ENCODE peak calls at places on chromosomes 3 and 15, in five cellular contexts. G, W, Q, J and Y are unnamed samples. For H3K36me3, the result is how much of the 10 kb centered on the place peaks cover.

GRCh38 chr15:98914626-98915025 is 93.0 kb downstream of the PGPEP1L start:
- DNase-seq in G (no peak), W (no peak), Q (no peak), J (no peak), Y (no peak)

GRCh38 chr15:26848498-26848897 is 18.4 kb upstream of the GABRA5 start:
- DNase-seq in G (no peak), W (no peak), Q (no peak), J (no peak), Y (no peak)

GRCh38 chr3:165336786-165337185 is 140.6 kb upstream of the SLITRK3 start:
- DNase-seq in G (no peak), W (no peak), Q (no peak), J (no peak), Y (no peak)

GRCh38 chr3:61650276-61650675 is 88.9 kb downstream of the PTPRG start:
- DNase-seq in G (no peak), W (no peak), Q (no peak), J (no peak), Y (no peak)

GRCh38 chr15:74548236-74548635 is 7.2 kb downstream of the ARID3B start:
- DNase-seq in G (no peak), W (no peak), Q (no peak), J (no peak), Y (no peak)

GRCh38 chr3:33717616-33717865 is 513 bp downstream of the CLASP2 start:
- DNase-seq in G (no peak), W (peak), Q (peak), J (no peak), Y (no peak)

GRCh38 chr15:52102468-52102867 is 10.1 kb downstream of the BCL2L10 start:
- DNase-seq in G (no peak), W (no peak), Q (no peak), J (no peak), Y (no peak)

GRCh38 chr15:55914446-55914845 is 79.0 kb downstream of the NEDD4 start:
- DNase-seq in G (no peak), W (no peak), Q (no peak), J (no peak), Y (no peak)

GRCh38 chr3:104040896-104041295 is 1325.8 kb upstream of the ALCAM start:
- DNase-seq in G (no peak), W (no peak), Q (no peak), J (no peak), Y (no peak)

GRCh38 chr15:88396382-88396781 is 70.8 kb downstream of the MRPL46 start:
- DNase-seq in G (no peak), W (no peak), Q (no peak), J (no peak), Y (no peak)

GRCh38 chr15:75648156-75649000 is 666 bp downstream of the SNX33 start:
- DNase-seq in G (peak), W (peak), Q (no peak), J (no peak), Y (no peak)

GRCh38 chr3:178231645-178232044 is 304.6 kb upstream of the KCNMB2 start:
- DNase-seq in G (no peak), W (no peak), Q (no peak), J (no peak), Y (no peak)

GRCh38 chr3:36075491-36075890 is 304.8 kb upstream of the STAC start:
- DNase-seq in G (no peak), W (no peak), Q (no peak), J (no peak), Y (no peak)

GRCh38 chr3:193499152-193499551 is 55.5 kb downstream of the ATP13A4 start:
- DNase-seq in G (no peak), W (no peak), Q (no peak), J (no peak), Y (no peak)

GRCh38 chr15:74385442-74386132 is 18.1 kb upstream of the CYP11A1 start:
- DNase-seq in G (peak), W (no peak), Q (no peak), J (no peak), Y (no peak)

GRCh38 chr3:101066776-101067175 is 73.6 kb upstream of the ABI3BP start:
- DNase-seq in G (no peak), W (no peak), Q (no peak), J (no peak), Y (no peak)

GRCh38 chr3:4885322-4885721 is 93.9 kb upstream of the BHLHE40 start:
- DNase-seq in G (no peak), W (no peak), Q (no peak), J (no peak), Y (no peak)

GRCh38 chr15:78329625-78330024 is 10.5 kb upstream of the CRABP1 start:
- DNase-seq in G (no peak), W (no peak), Q (no peak), J (no peak), Y (no peak)

GRCh38 chr3:187767266-187768032 is 22.2 kb upstream of the BCL6 start:
- DNase-seq in G (no peak), W (no peak), Q (no peak), J (no peak), Y (no peak)

GRCh38 chr15:91561371-91562100 is 292.0 kb upstream of the SLCO3A1 start:
- DNase-seq in G (peak), W (no peak), Q (no peak), J (no peak), Y (no peak)

GRCh38 chr3:189365609-189366564 is 194.1 kb downstream of the TPRG1 start:
- DNase-seq in G (no peak), W (no peak), Q (no peak), J (no peak), Y (no peak)

GRCh38 chr15:20106026-20106425 is 435.6 kb downstream of the GOLGA6L6 start:
- DNase-seq in G (peak), W (peak), Q (no peak), J (no peak), Y (no peak)

GRCh38 chr15:73647259-73648026 is 14.3 kb upstream of the NPTN start:
- DNase-seq in G (no peak), W (no peak), Q (no peak), J (no peak), Y (no peak)

GRCh38 chr3:138479355-138479964 is 45.0 kb downstream of the ESYT3 start:
- DNase-seq in G (no peak), W (no peak), Q (peak), J (no peak), Y (no peak)

GRCh38 chr15:78739996-78740903 is 71.0 kb downstream of the ADAMTS7 start:
- DNase-seq in G (peak), W (peak), Q (peak), J (no peak), Y (no peak)

GRCh38 chr15:53384417-53384816 is 375.0 kb downstream of the WDR72 start:
- DNase-seq in G (no peak), W (peak), Q (no peak), J (no peak), Y (no peak)

GRCh38 chr15:45892182-45892581 is 257.4 kb downstream of the SQOR start:
- DNase-seq in G (no peak), W (no peak), Q (no peak), J (no peak), Y (no peak)

GRCh38 chr3:52041118-52041847 is 15.1 kb downstream of the DUSP7 start:
- DNase-seq in G (no peak), W (no peak), Q (no peak), J (no peak), Y (no peak)

GRCh38 chr3:46892285-46893145 is 15.0 kb downstream of the PTH1R start:
- DNase-seq in G (peak), W (peak), Q (peak), J (no peak), Y (no peak)

GRCh38 chr3:141370065-141370533 is 1.8 kb downstream of the ZBTB38 start:
- DNase-seq in G (no peak), W (peak), Q (peak), J (peak), Y (peak)

DNA sequence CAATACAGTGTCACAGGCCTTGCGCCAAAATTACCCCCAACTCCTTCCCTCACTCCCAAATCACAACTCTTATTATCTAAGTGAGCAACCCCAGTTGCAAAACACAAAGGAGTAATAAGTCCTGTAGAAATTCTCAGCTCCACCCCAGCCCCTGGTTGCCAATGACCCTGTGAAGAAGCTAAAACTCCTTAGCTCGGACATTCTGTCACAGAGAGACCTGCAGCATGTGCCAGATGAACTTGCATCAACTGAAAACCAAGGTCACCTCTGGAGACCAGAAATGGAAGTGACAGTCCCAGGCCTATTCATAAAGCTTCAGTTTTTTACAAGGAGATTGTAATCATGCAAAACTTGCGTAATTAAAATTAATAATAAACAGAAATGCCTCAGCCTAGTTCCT is 55.2 kb downstream of the RBPMS2 start:
- DNase-seq in G (no peak), W (no peak), Q (no peak), J (no peak), Y (no peak)
- H3K36me3 ChIP-seq in G (under half), W (under half), Q (under half), J (under half), Y (under half)

GRCh38 chr3:143712522-143712921 is 135.7 kb downstream of the SLC9A9 start:
- DNase-seq in G (no peak), W (no peak), Q (no peak), J (no peak), Y (no peak)
- TF ChIP-seq CTCF in G (no peak), W (no peak), Q (no peak), J (no peak), Y (no peak)

GRCh38 chr3:76502076-76502475 is 537.8 kb upstream of the ROBO2 start:
- DNase-seq in G (no peak), W (no peak), Q (no peak), J (no peak), Y (no peak)
- H3K36me3 ChIP-seq in G (under half), W (under half), Q (under half), J (under half), Y (under half)

GRCh38 chr3:100057716-100058575 is 56.4 kb downstream of the FILIP1L start:
- DNase-seq in G (no peak), W (no peak), Q (no peak), J (no peak), Y (no peak)
- TF ChIP-seq CTCF in G (no peak), W (no peak), Q (no peak), J (no peak), Y (no peak)